ENCODE peak calls at places on chromosome 22, in nine cellular contexts. E, J, Y, F, S, V, D, R and X are unnamed samples.

GRCh38 chr22:37546436-37547248 is 13.6 kb upstream of the CDC42EP1 start:
- DNase-seq in R (no peak), S (peak), D (peak), Y (no peak), F (no peak), V (no peak), E (no peak), J (no peak), X (no peak)

GRCh38 chr22:42969348-42969975 is 45.5 kb downstream of the PACSIN2 start:
- DNase-seq in J (no peak), S (peak), F (no peak), Y (no peak), E (no peak), D (no peak), V (no peak), R (no peak), X (no peak)

GRCh38 chr22:43427296-43428004 is 15.6 kb downstream of the MPPED1 start:
- DNase-seq in J (no peak), S (no peak), V (no peak), E (no peak), F (no peak), Y (no peak), D (no peak), R (no peak), X (no peak)

GRCh38 chr22:26610072-26610958 is 7.5 kb downstream of the CRYBB1 start:
- DNase-seq in J (no peak), E (no peak), F (peak), S (peak), R (peak), D (no peak), V (peak), Y (peak), X (no peak)

GRCh38 chr22:40345801-40346177 is 511 bp upstream of the ADSL start:
- DNase-seq in S (peak), E (peak), Y (no peak), D (peak), V (peak), R (peak), F (peak), J (peak), X (peak)

GRCh38 chr22:37529652-37530345 is 10.6 kb upstream of the CARD10 start:
- DNase-seq in E (peak), V (peak), R (no peak), F (no peak), J (peak), S (no peak), Y (no peak), D (no peak), X (no peak)

GRCh38 chr22:39021552-39022250 is 774 bp downstream of the APOBEC3D start:
- DNase-seq in F (peak), V (no peak), S (no peak), R (no peak), Y (no peak), D (no peak), J (no peak), E (no peak), X (no peak)

GRCh38 chr22:50218996-50219727 is 18.4 kb downstream of the SELENOO start:
- DNase-seq in Y (no peak), S (peak), E (peak), J (peak), D (peak), F (peak), V (no peak), R (no peak), X (no peak)

GRCh38 chr22:23034621-23035556 is 35.4 kb upstream of the GNAZ start:
- DNase-seq in R (no peak), V (no peak), D (no peak), S (no peak), F (no peak), J (peak), E (no peak), Y (no peak), X (no peak)

GRCh38 chr22:26748845-26749244 is 91.5 kb downstream of the MIAT start:
- DNase-seq in Y (no peak), S (no peak), J (no peak), E (no peak), V (no peak), R (no peak), D (no peak), F (no peak), X (no peak)